ENCODE peak calls at places on chromosomes 1 and 21, in four cellular contexts. P is colonic mucosa, S is neural progenitor cell, J is astrocyte. E is an unnamed sample.

GRCh38 chr1:244211559-244211944 is 160.5 kb downstream of the ZBTB18 start:
- DNase-seq in S (no peak), P (peak; percentile 28), J (peak; percentile 69), E (no peak)

GRCh38 chr1:31809698-31810097 is 6.1 kb downstream of the SPOCD1 start:
- DNase-seq in P (no peak), S (no peak), J (no peak), E (no peak)

GRCh38 chr21:33858672-33859372 is 56.8 kb downstream of the ATP5PO start:
- DNase-seq in J (no peak), P (no peak), S (no peak), E (no peak)

GRCh38 chr1:212186427-212187207 is 98.6 kb upstream of the PPP2R5A start:
- DNase-seq in J (no peak), P (peak; percentile 52), S (no peak), E (peak; percentile 69)

GRCh38 chr1:87706198-87706597 is 377.5 kb downstream of the LMO4 start:
- DNase-seq in S (no peak), P (no peak), J (peak; percentile 49), E (no peak)

GRCh38 chr21:20882462-20883415 is 115.5 kb upstream of the NCAM2 start:
- DNase-seq in P (peak; percentile 28), J (no peak), S (peak; percentile 69), E (peak; percentile 74)

GRCh38 chr1:243942196-243943150 is 92.4 kb upstream of the AKT3 start:
- DNase-seq in J (peak; percentile 31), P (no peak), S (no peak), E (no peak)

GRCh38 chr1:27599605-27600499 is 4.1 kb downstream of the AHDC1 start:
- DNase-seq in P (no peak), J (no peak), S (no peak), E (no peak)

GRCh38 chr1:168472244-168472643 is 71.6 kb downstream of the XCL2 start:
- DNase-seq in J (no peak), S (no peak), P (no peak), E (no peak)

GRCh38 chr1:178017517-178017916 is 47.7 kb upstream of the SEC16B start:
- DNase-seq in P (no peak), J (no peak), S (no peak), E (no peak)

GRCh38 chr1:61887076-61887867 is 145.0 kb downstream of the PATJ start:
- DNase-seq in P (no peak), S (no peak), J (peak; percentile 18), E (no peak)

GRCh38 chr1:5962265-5963105 is 29.7 kb downstream of the NPHP4 start:
- DNase-seq in P (no peak), J (no peak), S (no peak), E (no peak)

GRCh38 chr1:83773059-83773458 is 225.9 kb downstream of the TTLL7 start:
- DNase-seq in P (no peak), S (no peak), J (no peak), E (no peak)

GRCh38 chr1:45071567-45071966 is 59.5 kb downstream of the UROD start:
- DNase-seq in P (no peak), S (no peak), J (no peak), E (peak; percentile 4)
- H3K9me3 ChIP-seq in P (no peaks in the 10 kb centered on the region), S (no peaks in the 10 kb centered on the region), J (no peaks in the 10 kb centered on the region), E (no peaks in the 10 kb centered on the region)

DNA sequence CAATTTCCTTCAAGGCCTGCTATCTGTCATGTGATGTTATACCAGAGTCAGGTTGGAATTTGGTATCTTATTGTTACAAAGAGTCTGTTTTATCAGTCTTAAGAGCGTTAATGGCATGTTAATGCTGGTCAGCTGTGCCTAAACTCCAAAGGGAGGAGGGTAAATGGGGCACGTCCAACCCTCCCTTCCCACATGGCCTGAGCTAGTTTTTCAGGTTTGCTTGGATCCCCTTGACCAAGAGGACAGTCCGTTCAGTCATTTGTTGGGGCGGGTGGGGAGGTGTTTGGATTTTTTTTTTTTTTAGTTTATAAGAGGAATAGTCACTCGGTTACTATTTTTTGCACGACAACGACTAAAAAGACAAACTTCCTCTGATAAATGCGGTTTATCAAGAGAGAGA is 63.8 kb upstream of the LYST start:
- DNase-seq in P (no peak), J (no peak), S (no peak), E (no peak)
- H3K9ac ChIP-seq in P (no peak overlapping the region), J (no peak overlapping the region), S (no peak overlapping the region), E (no peak overlapping the region)

GRCh38 chr21:31132574-31133242 is 94.4 kb upstream of the KRTAP19-8 start:
- DNase-seq in J (peak; percentile 18), P (no peak), S (no peak), E (no peak)
- H3K4me3 ChIP-seq in J (no peak overlapping the region), P (no peak overlapping the region), S (no peak overlapping the region), E (no peak overlapping the region)

GRCh38 chr1:248613742-248614141 is 16.2 kb upstream of the OR2T10 start:
- DNase-seq in S (no peak), J (no peak), P (no peak), E (no peak)
- H3K9me3 ChIP-seq in S (peaks cover 23% of the 10 kb centered on the region), J (no peaks in the 10 kb centered on the region), P (no peaks in the 10 kb centered on the region), E (no peaks in the 10 kb centered on the region)

DNA sequence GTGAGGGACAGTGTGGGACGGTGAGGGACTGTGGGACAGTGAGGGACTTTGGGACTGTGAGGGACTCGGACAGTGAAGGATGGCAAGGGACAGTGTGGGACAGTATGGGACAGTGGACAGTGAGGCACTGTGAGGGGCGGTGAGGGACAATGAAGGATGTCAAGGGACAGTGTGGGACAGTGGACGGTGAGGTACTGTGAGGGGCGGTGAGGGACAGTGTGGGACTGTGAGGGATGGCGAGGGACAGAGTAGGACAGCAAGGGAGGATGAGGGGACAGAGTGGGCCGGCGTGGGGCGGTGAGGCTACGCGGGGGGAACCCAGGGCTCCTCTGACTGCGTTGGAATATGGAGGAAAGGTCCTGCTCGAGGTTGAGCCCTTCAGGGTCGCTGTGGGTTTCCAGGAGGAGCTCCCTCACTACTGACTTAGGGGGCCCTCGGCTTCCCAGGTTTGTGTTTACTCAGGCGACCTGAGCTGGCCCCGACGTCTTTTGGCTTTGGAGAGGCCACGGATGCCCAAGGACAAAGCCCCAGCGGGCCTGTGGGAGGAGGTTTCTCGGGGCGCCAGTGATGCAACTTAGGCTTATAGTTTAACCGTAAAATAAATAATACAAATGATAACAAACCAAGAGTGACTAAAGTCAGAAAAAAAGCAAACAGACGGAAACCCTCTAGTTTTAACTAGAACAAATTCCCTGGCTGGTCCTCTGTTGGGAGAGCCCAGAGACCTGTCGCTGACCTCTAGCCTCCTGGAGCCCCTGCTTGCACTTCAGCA is 1.1 kb upstream of the ERRFI1 start:
- DNase-seq in S (peak; percentile 48), P (peak; percentile 73), J (no peak), E (no peak)
- H3K9ac ChIP-seq in S (no peak overlapping the region), P (peak overlapping the region; percentile 71), J (peak overlapping the region; percentile 95), E (no peak overlapping the region)

GRCh38 chr1:34292472-34292871 is 115.8 kb downstream of the C1orf94 start:
- DNase-seq in S (peak; percentile 65), P (no peak), J (no peak), E (peak; percentile 46)

GRCh38 chr1:34283142-34283541 is 106.4 kb downstream of the C1orf94 start:
- DNase-seq in S (no peak), J (no peak), P (no peak), E (no peak)

GRCh38 chr1:34286547-34286946 is 109.8 kb downstream of the C1orf94 start:
- DNase-seq in S (peak; percentile 53), P (no peak), J (no peak), E (no peak)
- H3K4me3 ChIP-seq in S (no peak overlapping the region), P (no peak overlapping the region), J (no peak overlapping the region), E (no peak overlapping the region)

DNA sequence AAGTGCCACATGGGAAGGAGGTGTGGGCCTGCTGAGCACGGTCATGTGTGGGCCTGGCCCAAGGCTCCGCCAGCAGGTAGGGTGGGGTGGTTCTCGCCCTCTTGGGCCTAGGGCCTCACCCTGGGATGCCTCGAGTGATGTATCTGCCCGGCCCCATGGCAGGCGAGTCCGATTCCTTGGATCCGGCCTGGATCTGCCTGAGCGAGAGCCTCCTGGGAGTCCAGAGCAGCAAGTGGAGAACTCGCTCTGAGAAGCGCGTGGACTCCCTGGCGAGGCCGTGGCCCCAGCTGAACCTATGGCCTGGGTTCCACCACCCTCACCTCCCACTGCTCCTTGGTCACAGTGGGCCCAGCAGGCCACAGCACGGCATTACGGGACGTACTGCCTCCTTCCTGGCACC is 8.2 kb upstream of the TTC34 start:
- DNase-seq in S (no peak), J (no peak), P (no peak), E (no peak)
- H3K9me3 ChIP-seq in S (no peaks in the 10 kb centered on the region), J (peaks cover 8% of the 10 kb centered on the region), P (no peaks in the 10 kb centered on the region), E (no peaks in the 10 kb centered on the region)

DNA sequence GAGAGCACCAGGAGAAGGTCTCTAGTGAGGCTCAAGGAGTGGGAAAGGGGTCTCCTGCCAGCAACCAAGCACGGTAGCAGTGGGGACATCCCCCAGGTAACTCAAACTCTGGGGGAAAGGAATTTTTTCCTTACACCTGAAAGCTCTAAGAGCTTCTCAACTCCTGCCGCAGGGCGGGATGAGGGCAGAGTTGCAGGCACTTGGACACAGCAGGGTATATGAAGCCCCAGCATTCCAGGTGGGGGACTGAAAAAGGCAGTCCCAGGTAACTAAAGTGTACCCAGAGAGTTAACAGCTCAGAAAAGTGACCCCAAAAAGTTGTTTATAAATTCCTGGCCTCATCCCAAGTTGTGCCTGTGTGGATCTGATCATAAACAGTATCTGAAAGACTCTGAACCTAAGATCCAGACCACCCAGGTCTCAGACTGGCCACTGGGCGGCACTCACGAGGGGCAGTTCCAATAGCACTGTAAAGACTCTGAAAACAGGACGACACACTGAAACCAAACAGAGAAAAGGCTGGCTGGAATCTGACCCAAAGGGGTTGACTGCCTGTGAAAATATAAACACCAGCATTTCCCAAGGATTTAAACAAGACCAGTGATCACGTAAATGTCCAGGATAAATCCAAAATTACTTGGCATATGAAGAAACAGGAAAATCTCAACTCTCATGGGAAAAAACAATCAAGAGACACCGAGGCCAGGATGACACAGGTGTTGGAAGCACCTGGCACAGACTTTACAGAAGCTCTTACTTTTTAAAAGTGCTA is 47.5 kb downstream of the HSF2BP start:
- DNase-seq in J (peak; percentile 41), P (peak; percentile 83), S (peak; percentile 78), E (peak; percentile 76)
- H3K9ac ChIP-seq in J (peak overlapping the region; percentile 18), P (no peak overlapping the region), S (no peak overlapping the region), E (no peak overlapping the region)

E was measured in Karpas-422.